ENCODE peak calls at places on chromosomes 7 and 10, in ten cellular contexts. C is lung, V is choroid plexus epithelial cell, Y is GM10248, X is AG04449, J is IMR-90, M is glutamatergic neuron, W is cardiac muscle cell, G is astrocyte of the cerebellum, K is AG10803. E is an unnamed sample.
A peak's percentile ranks its signal among the peaks of the same experiment; 100 is the strongest.

GRCh38 chr10:68251625-68252275 is 19.8 kb upstream of the ATOH7 start:
- DNase-seq in C (no peak), V (no peak), Y (peak; percentile 37), X (no peak), J (no peak), M (no peak), W (no peak), G (no peak), K (no peak), E (no peak)

GRCh38 chr10:24952701-24953349 is 419 bp upstream of the PRTFDC1 start:
- DNase-seq in C (no peak), V (peak; percentile 47), Y (peak; percentile 63), X (no peak), J (peak; percentile 56), M (peak; percentile 80), W (peak; percentile 81), G (no peak), K (peak; percentile 82), E (no peak)

GRCh38 chr7:21867816-21868646 is 77.7 kb downstream of the CDCA7L start:
- DNase-seq in C (no peak), V (no peak), Y (no peak), X (no peak), J (no peak), M (no peak), W (no peak), G (peak; percentile 2), K (no peak), E (no peak)

GRCh38 chr10:28928484-28928883 is 251.2 kb downstream of the BAMBI start:
- DNase-seq in C (no peak), V (peak; percentile 29), Y (no peak), X (no peak), J (no peak), M (no peak), W (no peak), G (no peak), K (no peak), E (no peak)

GRCh38 chr7:56256108-56256507 is 139.9 kb upstream of the NUPR2 start:
- DNase-seq in C (no peak), V (no peak), Y (no peak), X (no peak), J (no peak), M (no peak), W (no peak), G (no peak), K (no peak), E (no peak)

GRCh38 chr7:40986351-40986873 is 716.5 kb downstream of the INHBA start:
- DNase-seq in C (no peak), V (peak; percentile 95), Y (no peak), X (peak; percentile 97), J (peak; percentile 98), M (no peak), W (peak; percentile 92), G (peak; percentile 29), K (peak; percentile 77), E (peak; percentile 88)

GRCh38 chr10:23067939-23068775 is 27.2 kb upstream of the MSRB2 start:
- DNase-seq in C (peak; percentile 73), V (peak; percentile 85), Y (peak; percentile 71), X (no peak), J (peak; percentile 63), M (peak; percentile 79), W (peak; percentile 90), G (peak; percentile 47), K (peak; percentile 73), E (peak; percentile 44)

GRCh38 chr10:5692476-5693358 is 8.1 kb downstream of the TASOR2 start:
- DNase-seq in C (peak; percentile 39), V (peak; percentile 74), Y (peak; percentile 74), X (no peak), J (peak; percentile 19), M (peak; percentile 81), W (peak; percentile 53), G (no peak), K (peak; percentile 9), E (no peak)

GRCh38 chr10:85008493-85009181 is 680.2 kb downstream of the CCSER2 start:
- DNase-seq in C (peak; percentile 36), V (no peak), Y (no peak), X (no peak), J (no peak), M (no peak), W (no peak), G (no peak), K (no peak), E (no peak)

GRCh38 chr7:88546808-88547207 is 212.7 kb upstream of the ZNF804B start:
- DNase-seq in C (no peak), V (peak; percentile 25), Y (peak; percentile 19), X (no peak), J (no peak), M (peak; percentile 25), W (peak; percentile 8), G (peak; percentile 1), K (no peak), E (no peak)
- TF ChIP-seq CTCF in C (peak; percentile 5), V (peak; percentile 45), Y (peak; percentile 72), X (no peak), J (peak; percentile 7), M (peak; percentile 68), W (peak; percentile 18), G (peak; percentile 41), K (peak; percentile 32), E (no peak)

GRCh38 chr10:3465406-3465891 is 292.9 kb upstream of the PITRM1 start:
- DNase-seq in C (no peak), V (peak; percentile 22), Y (no peak), X (no peak), J (peak; percentile 15), M (no peak), W (peak; percentile 38), G (no peak), K (no peak), E (no peak)

GRCh38 chr10:3464760-3465405 is 292.3 kb upstream of the PITRM1 start:
- DNase-seq in C (no peak), V (peak; percentile 39), Y (no peak), X (no peak), J (peak; percentile 17), M (no peak), W (peak; percentile 62), G (no peak), K (no peak), E (no peak)

GRCh38 chr10:3469639-3470020 is 297.0 kb upstream of the PITRM1 start:
- DNase-seq in C (no peak), V (no peak), Y (no peak), X (no peak), J (no peak), M (no peak), W (peak; percentile 53), G (no peak), K (peak; percentile 48), E (no peak)

GRCh38 chr10:3468919-3469638 is 296.5 kb upstream of the PITRM1 start:
- DNase-seq in C (peak; percentile 66), V (peak; percentile 96), Y (no peak), X (peak; percentile 73), J (peak; percentile 96), M (no peak), W (peak; percentile 94), G (peak; percentile 88), K (peak; percentile 96), E (peak; percentile 96)

DNA sequence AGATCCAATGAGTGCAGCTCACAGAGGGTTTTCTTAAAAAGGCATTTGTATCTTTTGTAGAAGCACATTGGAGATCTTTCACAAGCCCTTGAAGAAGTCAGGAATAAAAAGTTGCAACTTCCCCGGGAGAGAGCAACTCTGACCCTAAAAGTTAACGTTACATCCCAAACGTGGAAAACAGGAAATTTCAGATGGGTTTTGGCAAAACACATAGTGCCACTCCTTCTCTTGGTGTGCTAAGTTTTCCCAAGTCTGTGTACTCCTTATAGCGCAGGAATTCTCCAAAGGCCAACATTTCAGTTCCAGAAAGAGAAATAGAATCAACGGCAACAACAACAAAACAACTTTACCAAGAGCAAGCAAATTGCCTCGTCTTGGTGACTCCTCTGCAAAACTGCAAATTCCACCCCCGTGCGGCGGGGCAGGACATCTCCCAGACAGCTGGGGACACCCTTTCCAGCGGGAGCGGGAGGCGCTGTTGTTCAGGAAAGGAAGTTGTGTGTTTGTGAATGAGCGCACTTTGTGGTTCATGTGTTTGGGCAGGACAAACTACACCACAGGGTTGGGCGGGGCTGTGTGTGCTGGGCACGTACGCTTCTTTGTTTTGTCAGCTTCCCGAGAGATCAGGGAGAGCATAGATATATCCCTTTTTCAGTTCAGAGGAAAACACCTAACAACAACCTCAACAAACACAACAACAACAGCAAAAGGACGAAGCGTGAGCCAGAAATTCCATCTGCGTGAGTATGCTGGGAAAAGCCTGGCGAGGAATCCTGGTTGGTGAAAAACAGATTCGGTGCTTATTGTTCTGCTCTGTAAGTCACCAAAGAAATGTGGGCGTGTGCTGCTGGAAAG is 294.7 kb upstream of the PITRM1 start:
- DNase-seq in C (peak; percentile 69), V (peak; percentile 94), Y (no peak), X (peak; percentile 68), J (peak; percentile 93), M (no peak), W (peak; percentile 97), G (peak; percentile 98), K (peak; percentile 100), E (peak; percentile 95)
- TF ChIP-seq CTCF in C (peak; percentile 9), V (peak; percentile 71), Y (no peak), X (peak; percentile 47), J (peak; percentile 15), M (no peak), W (peak; percentile 57), G (peak; percentile 45), K (peak; percentile 63), E (peak; percentile 58)

DNA sequence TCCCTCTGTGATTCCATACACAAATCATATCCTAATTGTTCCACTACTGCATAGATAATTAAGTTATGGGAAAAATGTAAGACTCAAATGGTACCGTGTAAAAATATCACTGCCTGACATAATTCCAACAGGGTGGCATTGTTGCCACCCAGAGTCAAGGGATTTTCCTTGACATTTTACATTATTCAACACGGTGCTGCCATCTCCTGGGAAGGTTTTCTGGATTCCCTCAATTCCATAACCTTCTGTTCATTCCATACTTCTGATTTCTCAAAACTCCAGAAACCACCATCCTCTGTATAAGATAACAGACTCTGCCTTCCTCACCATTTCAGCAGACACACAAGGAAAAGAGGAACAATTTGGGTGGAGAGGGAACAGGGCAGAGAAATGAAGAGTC is 495.9 kb downstream of the XPNPEP1 start:
- DNase-seq in C (no peak), V (peak; percentile 2), Y (no peak), X (no peak), J (peak; percentile 51), M (no peak), W (no peak), G (no peak), K (peak; percentile 29), E (no peak)
- TF ChIP-seq CTCF in C (no peak), V (no peak), Y (no peak), X (peak; percentile 24), J (peak; percentile 64), M (no peak), W (no peak), G (peak; percentile 8), K (peak; percentile 47), E (no peak)

DNA sequence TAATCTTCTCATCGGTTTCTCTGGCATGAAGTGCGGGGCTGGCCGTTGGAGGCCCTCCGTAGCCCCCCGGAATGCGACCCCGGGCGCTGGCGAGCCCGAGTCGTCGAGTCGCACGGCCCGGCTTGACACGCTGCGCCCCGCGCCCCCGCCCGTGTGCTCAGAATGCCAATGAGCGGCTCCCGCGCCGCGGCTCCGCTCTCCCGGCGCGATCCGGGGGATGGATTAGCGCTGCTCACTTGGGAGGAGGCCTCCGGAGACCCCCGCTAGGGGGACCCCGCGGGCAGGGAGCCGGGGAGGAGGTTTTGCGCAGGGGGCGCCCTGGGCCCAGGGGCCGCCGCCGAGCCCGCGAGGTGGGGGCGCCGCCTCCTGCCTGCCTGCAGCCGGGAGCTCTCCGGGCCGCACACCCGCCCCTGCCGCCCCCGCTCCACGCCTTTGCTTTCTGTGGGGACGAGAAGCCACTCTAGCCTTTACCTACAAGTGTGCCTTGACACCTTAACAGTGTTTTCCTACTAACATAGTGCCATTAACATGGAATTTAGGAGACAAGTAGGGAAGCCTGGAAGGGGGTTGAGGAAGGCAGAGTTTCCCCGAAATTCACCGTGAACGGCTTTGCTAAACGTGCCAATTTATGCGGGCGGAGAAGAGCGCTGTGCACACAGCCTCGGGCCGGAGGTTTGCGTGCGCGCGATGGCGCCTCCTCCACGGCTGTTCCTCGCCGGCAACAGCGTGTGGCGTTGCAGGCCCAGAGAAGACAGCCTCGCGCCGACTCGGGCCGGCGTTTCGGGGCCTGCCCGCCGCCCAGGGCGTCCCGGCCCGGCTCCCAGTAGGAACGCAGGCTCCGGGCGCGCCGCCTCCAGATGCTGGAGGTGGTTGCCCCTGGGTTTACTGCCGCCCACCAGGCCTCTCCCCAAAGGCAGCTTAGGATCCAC is 7.1 kb downstream of the SHH start:
- DNase-seq in C (no peak), V (peak; percentile 80), Y (peak; percentile 82), X (no peak), J (peak; percentile 65), M (peak; percentile 88), W (peak; percentile 79), G (peak; percentile 33), K (peak; percentile 57), E (peak; percentile 5)
- TF ChIP-seq CTCF in C (no peak), V (peak; percentile 58), Y (peak; percentile 40), X (peak; percentile 73), J (peak; percentile 60), M (peak; percentile 82), W (peak; percentile 46), G (peak; percentile 51), K (peak; percentile 28), E (peak; percentile 32)